ENCODE peak calls at places on chromosome 9, in four cellular contexts. F is mucosa of descending colon, B is endodermal cell, Q is heart right ventricle. A is an unnamed sample. For H3K4me1 and H3K9me3, the result is how much of the 10 kb centered on the place peaks cover.

GRCh38 chr9:97529363-97530076 is 28.1 kb downstream of the TMOD1 start:
- DNase-seq in Q (peak), F (no peak), B (no peak), A (no peak)

GRCh38 chr9:21473236-21473635 is 8.9 kb downstream of the IFNE start:
- DNase-seq in Q (no peak), B (no peak), F (no peak), A (no peak)

GRCh38 chr9:112325600-112325999 is 7.8 kb downstream of the PTBP3 start:
- DNase-seq in B (peak), F (no peak), Q (no peak), A (no peak)

GRCh38 chr9:83266618-83267543 is 203.9 kb upstream of the RASEF start:
- DNase-seq in F (no peak), B (peak), Q (peak), A (peak)

GRCh38 chr9:129437626-129438323 is 183.1 kb downstream of the C9orf50 start:
- DNase-seq in F (no peak), B (peak), Q (peak), A (no peak)

GRCh38 chr9:78127271-78128225 is 95.9 kb upstream of the GNAQ start:
- DNase-seq in B (no peak), Q (no peak), F (no peak), A (no peak)

GRCh38 chr9:126777733-126778132 is 27.1 kb upstream of the ZBTB43 start:
- DNase-seq in B (peak), Q (no peak), F (no peak), A (no peak)

GRCh38 chr9:117060963-117061362 is 353.9 kb downstream of the ASTN2 start:
- DNase-seq in Q (no peak), B (no peak), F (no peak), A (no peak)

GRCh38 chr9:128877852-128878251 is 3.9 kb downstream of the KYAT1 start:
- DNase-seq in B (no peak), Q (no peak), F (no peak), A (no peak)

GRCh38 chr9:122053056-122053455 is 40.1 kb downstream of the TTLL11 start:
- DNase-seq in B (no peak), Q (no peak), F (no peak), A (no peak)

GRCh38 chr9:129284607-129285291 is 106.7 kb upstream of the IER5L start:
- DNase-seq in B (peak), Q (no peak), F (peak), A (no peak)

GRCh38 chr9:37511006-37511714 is 25.4 kb downstream of the POLR1E start:
- DNase-seq in B (peak), Q (no peak), F (no peak), A (no peak)

GRCh38 chr9:114551750-114552685 is 35.6 kb upstream of the ATP6V1G1 start:
- DNase-seq in F (no peak), Q (peak), B (peak), A (peak)

GRCh38 chr9:128722380-128723351 is 1.3 kb downstream of the ZDHHC12 start:
- DNase-seq in B (peak), Q (no peak), F (no peak), A (peak)

GRCh38 chr9:101465330-101465915 is 29.8 kb upstream of the ALDOB start:
- DNase-seq in Q (peak), F (peak), B (peak), A (peak)

GRCh38 chr9:88658311-88658822 is 123.4 kb downstream of the NXNL2 start:
- DNase-seq in F (no peak), B (no peak), Q (peak), A (no peak)

GRCh38 chr9:133768859-133769510 is 30.8 kb upstream of the SARDH start:
- DNase-seq in Q (peak), B (peak), F (peak), A (no peak)

GRCh38 chr9:123162359-123163345 is 105.7 kb downstream of the STRBP start:
- DNase-seq in F (no peak), B (no peak), Q (no peak), A (no peak)

GRCh38 chr9:80090317-80090716 is 518.6 kb downstream of the TLE4 start:
- DNase-seq in Q (no peak), B (no peak), F (no peak), A (no peak)

GRCh38 chr9:84860423-84861115 is 191.0 kb downstream of the NTRK2 start:
- DNase-seq in B (no peak), Q (no peak), F (no peak), A (no peak)
- H3K4me1 ChIP-seq in B (under half), Q (under half), F (under half), A (under half)

DNA sequence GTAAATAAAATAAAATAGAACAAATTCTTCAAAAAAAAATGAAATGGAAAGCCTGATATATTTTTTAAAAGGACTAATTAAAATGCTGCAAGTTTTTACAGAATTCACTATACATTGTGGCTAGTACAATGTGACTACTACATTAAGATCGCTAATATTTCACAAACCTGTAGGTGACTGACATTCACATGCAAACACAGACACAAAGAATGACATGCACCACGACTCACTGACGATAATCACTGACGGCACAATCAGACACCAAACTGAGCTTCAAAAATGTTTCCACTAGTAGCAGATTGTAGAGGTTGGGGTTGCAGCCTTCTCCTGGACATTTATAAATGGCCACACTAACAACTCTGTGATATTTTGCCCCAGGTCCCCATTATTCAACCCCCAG is 637.7 kb upstream of the DMAC1 start:
- DNase-seq in Q (no peak), B (no peak), F (no peak), A (no peak)
- H3K9me3 ChIP-seq in Q (under half), B (under half), F (under half), A (under half)

DNA sequence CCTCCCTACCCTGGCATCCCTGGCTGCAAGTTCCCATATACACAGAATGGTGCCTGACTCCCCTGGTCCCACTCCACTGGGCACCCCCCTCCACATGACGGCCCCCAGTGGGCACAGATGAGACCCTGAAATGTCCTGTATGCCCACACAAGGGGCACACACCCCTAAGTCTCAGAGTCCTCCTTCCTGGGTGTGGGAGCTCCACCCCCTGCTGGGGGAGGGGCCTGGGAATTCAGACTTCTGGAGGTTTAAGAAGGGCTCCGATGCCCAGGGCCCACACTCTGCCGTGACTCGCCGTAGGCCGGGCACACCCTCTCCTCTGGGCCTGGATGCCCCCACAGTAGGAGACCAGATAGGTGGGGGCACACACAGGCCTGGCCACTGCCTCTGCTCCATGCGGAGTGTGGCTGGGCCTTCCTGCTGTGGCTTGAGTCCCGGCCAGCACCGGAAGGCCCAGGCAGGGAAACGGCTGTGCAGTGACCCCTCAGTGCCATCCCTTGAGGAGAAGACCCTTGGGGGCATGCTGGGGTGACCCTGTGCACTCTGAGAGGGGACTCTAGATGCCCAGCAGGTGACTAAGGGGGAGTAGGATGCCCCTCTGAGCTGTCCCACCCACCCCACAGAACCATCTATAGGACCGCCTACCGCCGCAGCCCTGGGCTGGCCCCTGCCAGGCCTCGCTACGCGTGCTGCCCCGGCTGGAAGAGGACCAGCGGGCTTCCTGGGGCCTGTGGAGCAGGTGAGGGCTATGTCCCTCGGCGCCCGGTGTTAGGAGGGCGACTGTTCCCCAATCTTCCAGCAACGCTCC is 6.5 kb downstream of the EGFL7 start:
- DNase-seq in B (no peak), F (no peak), Q (no peak), A (peak)
- H3K4me3 ChIP-seq in B (no peak), F (no peak), Q (peak), A (no peak)

GRCh38 chr9:98943682-98944129 is at the start of gene COL15A1:
- DNase-seq in F (no peak), Q (no peak), B (peak), A (no peak)

GRCh38 chr9:98942906-98943681 is 613 bp upstream of the COL15A1 start:
- DNase-seq in Q (no peak), F (no peak), B (no peak), A (no peak)

GRCh38 chr9:98940278-98940677 is 3.4 kb upstream of the COL15A1 start:
- DNase-seq in B (no peak), Q (peak), F (no peak), A (no peak)

GRCh38 chr9:98944130-98945074 is 695 bp downstream of the COL15A1 start:
- DNase-seq in B (peak), F (peak), Q (no peak), A (no peak)

DNA sequence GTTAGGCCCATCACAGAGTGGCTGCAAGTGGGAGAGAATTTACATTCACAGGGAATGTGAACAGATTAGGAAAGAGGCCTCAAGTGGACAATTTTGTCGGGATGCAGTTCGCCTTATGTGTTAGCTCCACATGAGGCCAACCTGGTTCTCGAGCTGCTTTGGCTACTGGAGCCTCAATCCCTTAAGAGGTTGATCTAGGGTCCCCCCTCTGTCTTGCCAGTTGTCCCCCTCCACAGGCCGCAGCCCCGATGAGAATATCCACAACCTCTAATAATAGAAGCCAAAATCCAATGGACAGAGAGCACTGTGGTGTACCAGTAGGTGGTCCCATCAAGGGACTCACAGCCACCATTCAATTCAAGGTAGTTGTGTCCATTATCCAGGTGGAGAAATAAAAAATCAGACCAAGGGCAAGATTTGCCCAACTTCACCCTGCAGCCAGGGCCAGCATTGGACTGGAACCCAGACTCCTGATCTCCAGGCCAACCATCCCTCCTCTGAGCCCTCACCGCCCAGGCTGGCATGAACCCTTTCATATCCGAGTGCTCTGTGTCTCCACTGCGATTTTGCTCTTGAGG is 1.7 kb upstream of the COL15A1 start:
- DNase-seq in B (no peak), F (no peak), Q (no peak), A (no peak)
- H3K4me1 ChIP-seq in B (under half), F (under half), Q (under half), A (under half)

GRCh38 chr9:107131108-107131799 is 151.8 kb upstream of the RAD23B start:
- DNase-seq in F (no peak), B (peak), Q (no peak), A (peak)
- H3K9me3 ChIP-seq in F (under half), B (under half), Q (under half), A (under half)

GRCh38 chr9:8863886-8864881 is 1064.6 kb upstream of the DMAC1 start:
- DNase-seq in Q (no peak), F (no peak), B (no peak), A (no peak)
- H3K4me3 ChIP-seq in Q (no peak), F (no peak), B (peak), A (no peak)

DNA sequence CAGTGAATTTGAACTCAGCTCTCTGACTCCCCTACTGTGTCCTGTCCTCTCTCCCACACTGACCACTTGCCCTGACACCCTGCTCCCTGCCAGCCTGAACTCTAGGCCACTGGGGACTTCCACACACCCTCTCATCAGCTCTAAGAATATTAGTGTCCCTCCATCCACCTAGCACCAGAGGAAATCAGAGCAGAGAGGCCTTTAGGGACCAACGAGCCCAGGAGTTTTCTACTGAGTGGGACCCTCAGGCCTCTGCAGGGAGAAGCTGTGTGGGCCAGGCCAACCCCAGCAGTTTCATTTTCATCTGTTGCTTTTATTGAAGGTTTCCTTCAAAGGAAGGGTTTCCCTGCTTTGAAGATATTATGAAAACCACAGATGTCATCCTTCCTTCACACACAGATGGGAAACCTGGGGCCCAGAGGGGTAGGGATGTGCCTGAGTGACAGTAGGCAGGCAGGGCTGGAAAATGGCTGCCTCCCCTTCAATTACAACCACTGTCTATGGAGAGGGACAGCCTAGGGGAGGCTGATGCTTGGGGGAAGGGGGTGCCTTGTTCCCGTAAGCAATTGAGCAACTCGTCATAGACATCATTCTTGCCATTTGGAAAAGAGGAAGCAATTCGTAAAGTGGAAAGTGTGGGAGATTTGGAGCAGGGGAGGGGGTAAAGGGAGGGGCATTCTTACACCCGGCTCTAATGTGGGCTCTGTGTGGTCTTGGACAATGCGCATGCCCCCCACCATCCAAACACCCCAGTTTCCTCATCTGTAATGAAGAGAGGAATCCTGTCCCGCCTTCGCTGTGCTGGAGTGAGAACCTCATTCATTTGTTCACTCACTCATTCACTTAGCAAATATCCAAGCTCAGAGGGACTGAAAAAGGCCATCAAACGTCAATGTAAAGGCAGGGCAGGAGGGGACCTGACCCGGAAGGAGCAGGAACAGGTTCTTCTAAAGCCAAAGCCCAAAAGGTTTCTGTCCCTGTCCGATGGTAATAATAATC is 3.9 kb downstream of the GLIPR2 start:
- DNase-seq in Q (no peak), F (no peak), B (peak), A (no peak)
- H3K4me1 ChIP-seq in Q (under half), F (under half), B (under half), A (under half)